ENCODE peak calls at places on chromosome 5, in seven cellular contexts. R, B, G, K, Y, E and T are unnamed samples.

GRCh38 chr5:124957063-124957462 is 210.6 kb upstream of the ZNF608 start:
- DNase-seq in Y (no peak), E (no peak), R (no peak), B (no peak), G (no peak), K (no peak), T (no peak)

GRCh38 chr5:75824323-75824722 is 107.1 kb upstream of the POC5 start:
- DNase-seq in E (no peak), K (no peak), B (no peak), Y (no peak), R (no peak), G (no peak), T (no peak)

GRCh38 chr5:106171132-106171531 is 1499.6 kb downstream of the EFNA5 start:
- DNase-seq in G (no peak), R (no peak), E (no peak), Y (no peak), K (no peak), B (no peak), T (no peak)

GRCh38 chr5:179978792-179979191 is 71.1 kb upstream of the TBC1D9B start:
- DNase-seq in E (no peak), G (no peak), R (no peak), B (no peak), Y (no peak), K (no peak), T (no peak)

GRCh38 chr5:33530183-33530962 is 89.6 kb downstream of the TARS1 start:
- DNase-seq in E (peak), K (no peak), B (no peak), Y (no peak), G (no peak), R (peak), T (no peak)

GRCh38 chr5:37668524-37669047 is 171.3 kb downstream of the GDNF start:
- DNase-seq in R (peak), K (peak), Y (no peak), G (no peak), B (peak), E (no peak), T (peak)

GRCh38 chr5:87844449-87844848 is 424.2 kb downstream of the TMEM161B start:
- DNase-seq in E (no peak), Y (no peak), B (peak), G (no peak), R (no peak), K (no peak), T (no peak)

GRCh38 chr5:126368239-126368812 is 54.9 kb upstream of the GRAMD2B start:
- DNase-seq in G (no peak), R (no peak), Y (no peak), K (peak), B (no peak), E (peak), T (peak)

GRCh38 chr5:154945695-154946301 is 4.9 kb downstream of the MRPL22 start:
- DNase-seq in G (no peak), E (no peak), R (no peak), Y (peak), K (no peak), B (no peak), T (peak)

GRCh38 chr5:110785356-110785755 is 46.5 kb downstream of the SLC25A46 start:
- DNase-seq in G (no peak), K (no peak), E (no peak), B (no peak), R (no peak), Y (no peak), T (no peak)
- TF ChIP-seq JUND in G (no peak), K (no peak), E (no peak), B (no peak), R (no peak), Y (no peak), T (no peak)

GRCh38 chr5:69491027-69491426 is 1.6 kb upstream of the OCLN start:
- DNase-seq in Y (no peak), K (no peak), R (no peak), E (no peak), B (no peak), G (no peak), T (no peak)

GRCh38 chr5:69492391-69493234 is at the start of gene OCLN:
- DNase-seq in G (no peak), E (peak), K (peak), B (peak), Y (peak), R (no peak), T (peak)

GRCh38 chr5:69491838-69492390 is 676 bp upstream of the OCLN start:
- DNase-seq in G (no peak), R (no peak), Y (no peak), E (no peak), K (no peak), B (no peak), T (peak)

GRCh38 chr5:69494481-69494880 is 1.9 kb downstream of the OCLN start:
- DNase-seq in G (no peak), Y (no peak), R (no peak), E (no peak), B (no peak), K (no peak), T (no peak)

GRCh38 chr5:69493235-69493925 is 790 bp downstream of the OCLN start:
- DNase-seq in Y (peak), E (peak), R (no peak), G (no peak), K (no peak), B (no peak), T (peak)
- TF ChIP-seq JUND in Y (no peak), E (no peak), R (no peak), G (no peak), K (peak), B (no peak), T (no peak)

DNA sequence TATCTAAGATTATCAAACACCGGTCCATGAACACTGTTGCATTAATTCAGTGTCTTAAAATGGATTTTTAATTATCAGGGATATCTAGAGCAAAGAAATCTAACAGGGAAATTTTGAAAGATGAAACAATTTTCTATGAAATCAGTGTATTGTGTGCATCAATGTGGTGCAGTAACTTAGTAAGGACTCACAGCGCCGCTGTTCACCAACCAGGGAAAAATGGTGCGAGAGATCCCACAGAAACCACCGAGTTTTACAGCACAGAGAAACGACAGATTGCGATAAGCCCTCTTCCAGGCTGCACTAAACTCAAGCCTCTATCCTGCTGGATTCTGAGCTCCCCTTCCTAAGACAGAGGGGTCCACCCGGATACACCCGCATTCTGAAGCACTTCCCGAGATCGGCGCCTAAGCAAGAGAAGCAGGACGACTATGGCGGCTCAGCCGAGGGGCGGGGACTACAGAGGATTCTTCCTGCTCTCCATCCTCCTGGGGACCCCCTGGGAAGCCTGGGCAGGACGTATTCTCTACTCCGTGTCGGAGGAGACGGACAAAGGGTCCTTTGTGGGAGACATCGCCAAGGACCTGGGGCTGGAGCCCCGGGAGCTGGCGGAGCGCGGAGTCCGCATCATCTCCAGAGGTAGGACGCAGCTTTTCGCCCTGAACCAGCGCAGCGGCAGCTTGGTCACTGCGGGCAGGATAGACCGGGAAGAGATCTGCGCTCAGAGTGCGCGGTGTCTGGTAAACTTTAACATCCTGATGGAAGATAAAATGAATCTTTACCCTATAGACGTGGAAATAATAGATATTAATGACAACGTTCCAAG is at the start of gene PCDHGA7:
- DNase-seq in K (no peak), E (no peak), G (no peak), Y (peak), B (no peak), R (peak), T (peak)
- TF ChIP-seq JUND in K (no peak), E (no peak), G (no peak), Y (no peak), B (no peak), R (no peak), T (no peak)

GRCh38 chr5:59814563-59814872 is 79.0 kb downstream of the PDE4D start:
- DNase-seq in E (no peak), K (no peak), Y (peak), G (no peak), R (no peak), B (no peak), T (no peak)
- TF ChIP-seq JUND in E (no peak), K (no peak), Y (no peak), G (no peak), R (no peak), B (no peak), T (no peak)

DNA sequence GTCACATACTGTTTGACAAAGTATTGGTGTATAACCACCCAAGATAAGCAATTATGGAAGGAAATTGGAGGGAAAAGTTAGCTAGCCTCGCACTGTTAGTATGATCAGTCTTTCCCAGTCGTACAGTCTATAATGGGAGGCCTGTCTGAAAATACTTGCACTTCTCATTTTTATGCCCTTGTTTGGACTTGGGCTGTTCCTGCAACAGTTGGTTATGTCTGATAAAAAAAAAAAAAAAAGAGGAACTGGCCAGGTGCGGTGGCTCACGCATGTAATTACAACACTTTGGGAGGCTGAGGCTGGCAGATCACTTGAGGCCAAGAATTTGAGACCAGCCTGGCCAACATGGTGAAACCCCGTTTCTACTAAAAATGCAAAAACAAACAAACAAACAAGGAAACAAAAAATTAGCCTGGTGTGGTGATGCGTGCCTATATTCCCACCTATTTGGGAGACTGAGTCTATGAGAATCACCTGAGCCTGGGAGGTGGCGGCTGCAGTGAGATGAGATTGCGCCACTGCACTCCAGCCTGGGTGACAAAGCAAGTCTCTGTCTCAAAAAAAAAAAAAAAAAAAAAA is 58.3 kb upstream of the ANKRD33B start:
- DNase-seq in E (no peak), K (no peak), R (peak), B (no peak), G (no peak), Y (no peak), T (no peak)
- TF ChIP-seq JUND in E (no peak), K (no peak), R (no peak), B (no peak), G (no peak), Y (no peak), T (no peak)

DNA sequence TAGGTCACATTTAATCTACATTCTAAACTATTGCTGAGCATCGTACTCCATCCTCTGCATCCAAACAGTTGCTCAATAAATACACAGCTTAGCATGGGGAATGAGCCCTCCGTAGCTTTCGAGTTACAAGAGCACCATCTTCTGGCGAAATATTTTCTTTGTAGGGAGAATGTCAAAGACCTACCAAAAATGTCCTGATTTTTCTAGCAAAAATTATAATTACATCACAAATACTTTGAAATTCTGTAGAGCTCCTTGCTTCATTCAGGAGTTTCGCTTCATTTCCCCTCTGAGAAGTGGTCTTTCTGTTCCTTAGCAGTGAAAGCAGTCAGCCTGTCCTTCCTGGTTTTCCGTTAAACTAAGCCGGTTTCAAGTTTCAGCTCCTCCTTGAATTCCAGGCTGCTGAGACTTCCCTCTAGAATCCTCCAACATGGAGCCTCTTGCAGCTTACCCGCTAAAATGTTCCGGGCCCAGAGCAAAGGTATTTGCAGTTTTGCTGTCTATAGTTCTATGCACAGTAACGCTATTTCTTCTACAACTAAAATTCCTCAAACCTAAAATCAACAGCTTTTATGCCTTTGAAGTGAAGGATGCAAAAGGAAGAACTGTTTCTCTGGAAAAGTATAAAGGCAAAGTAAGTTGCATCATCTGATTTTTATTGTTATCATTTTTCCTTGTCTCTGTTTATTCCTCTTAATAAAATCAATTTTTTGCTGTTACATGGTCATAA is at the start of gene GPX8:
- DNase-seq in E (no peak), K (peak), G (no peak), R (peak), Y (peak), B (peak), T (peak)
- TF ChIP-seq JUND in E (peak), K (no peak), G (no peak), R (no peak), Y (peak), B (no peak), T (no peak)

GRCh38 chr5:151675956-151676712 is 10.6 kb downstream of the SPARC start:
- DNase-seq in K (no peak), E (no peak), R (no peak), G (no peak), Y (no peak), B (no peak), T (no peak)

GRCh38 chr5:151678713-151679112 is 8.0 kb downstream of the SPARC start:
- DNase-seq in E (no peak), G (no peak), R (no peak), B (no peak), K (no peak), Y (no peak), T (no peak)

GRCh38 chr5:151678146-151678545 is 8.6 kb downstream of the SPARC start:
- DNase-seq in G (no peak), E (no peak), B (no peak), K (no peak), Y (no peak), R (no peak), T (no peak)

GRCh38 chr5:151675225-151675955 is 11.3 kb downstream of the SPARC start:
- DNase-seq in G (no peak), R (no peak), E (no peak), K (no peak), Y (no peak), B (no peak), T (no peak)

GRCh38 chr5:151676719-151677118 is 10.0 kb downstream of the SPARC start:
- DNase-seq in Y (no peak), K (no peak), R (no peak), B (no peak), G (no peak), E (no peak), T (no peak)
- TF ChIP-seq JUND in Y (no peak), K (no peak), R (no peak), B (no peak), G (no peak), E (no peak), T (no peak)

GRCh38 chr5:3913264-3913663 is 317.6 kb downstream of the IRX1 start:
- DNase-seq in B (no peak), G (no peak), E (no peak), K (no peak), Y (no peak), R (no peak), T (no peak)
- TF ChIP-seq JUND in B (no peak), G (no peak), E (no peak), K (no peak), Y (no peak), R (no peak), T (no peak)